ENCODE peak calls at places on chromosomes 2 and 18, in ten cellular contexts. B is CD8-positive, alpha-beta T cell; Z is fibroblast of mammary gland; N is cardiac fibroblast; G is upper lobe of right lung; F is mucosa of descending colon; A is GM12865; J is astrocyte of the spinal cord; X is pancreas; S is cardiac muscle cell. Y is an unnamed sample.

GRCh38 chr18:24560511-24560981 is 100.1 kb downstream of the HRH4 start:
- DNase-seq in B (no peak), Z (no peak), N (no peak), G (no peak), F (no peak), A (no peak), J (no peak), X (no peak), S (no peak), Y (peak)

GRCh38 chr2:174789001-174789400 is 24.7 kb upstream of the CHRNA1 start:
- DNase-seq in B (no peak), Z (no peak), N (no peak), G (no peak), F (no peak), A (no peak), J (no peak), X (no peak), S (no peak), Y (no peak)

GRCh38 chr2:37388074-37388473 is 43.6 kb downstream of the QPCT start:
- DNase-seq in B (no peak), Z (peak), N (peak), G (no peak), F (no peak), A (no peak), J (peak), X (no peak), S (peak), Y (peak)

GRCh38 chr2:166972002-166972401 is 83.7 kb downstream of the XIRP2 start:
- DNase-seq in B (no peak), Z (no peak), N (no peak), G (no peak), F (no peak), A (no peak), J (no peak), X (no peak), S (no peak), Y (no peak)

GRCh38 chr18:56298935-56299334 is 339.5 kb downstream of the TXNL1 start:
- DNase-seq in B (no peak), Z (peak), N (peak), G (no peak), F (no peak), A (no peak), J (peak), X (no peak), S (peak), Y (no peak)

GRCh38 chr2:47225061-47225783 is 70.1 kb upstream of the STPG4 start:
- DNase-seq in B (no peak), Z (peak), N (peak), G (no peak), F (peak), A (no peak), J (peak), X (peak), S (peak), Y (peak)

GRCh38 chr2:133541797-133542196 is 26.5 kb downstream of the NCKAP5 start:
- DNase-seq in B (no peak), Z (no peak), N (no peak), G (no peak), F (no peak), A (no peak), J (no peak), X (no peak), S (no peak), Y (no peak)

GRCh38 chr2:69221960-69222751 is 164.9 kb downstream of the GFPT1 start:
- DNase-seq in B (no peak), Z (peak), N (peak), G (no peak), F (no peak), A (no peak), J (peak), X (no peak), S (peak), Y (no peak)

GRCh38 chr18:41974661-41975286 is 19.7 kb downstream of the PIK3C3 start:
- DNase-seq in B (no peak), Z (no peak), N (no peak), G (no peak), F (no peak), A (no peak), J (no peak), X (no peak), S (no peak), Y (no peak)

GRCh38 chr2:147989809-147990403 is 30.6 kb downstream of the ORC4 start:
- DNase-seq in B (no peak), Z (peak), N (peak), G (no peak), F (no peak), A (peak), J (peak), X (no peak), S (peak), Y (peak)

GRCh38 chr18:70334728-70335329 is 46.0 kb downstream of the SOCS6 start:
- DNase-seq in B (no peak), Z (peak), N (no peak), G (no peak), F (no peak), A (no peak), J (no peak), X (no peak), S (no peak), Y (no peak)

GRCh38 chr18:45664824-45665763 is 49.8 kb downstream of the SLC14A2 start:
- DNase-seq in B (peak), Z (peak), N (peak), G (no peak), F (no peak), A (peak), J (peak), X (no peak), S (peak), Y (no peak)

GRCh38 chr2:146412625-146413024 is 1432.2 kb upstream of the ACVR2A start:
- DNase-seq in B (no peak), Z (no peak), N (no peak), G (no peak), F (no peak), A (peak), J (no peak), X (no peak), S (no peak), Y (no peak)

GRCh38 chr2:204846471-204846870 is 301.2 kb downstream of the PARD3B start:
- DNase-seq in B (no peak), Z (no peak), N (no peak), G (no peak), F (no peak), A (no peak), J (no peak), X (no peak), S (no peak), Y (no peak)

GRCh38 chr18:76619342-76620315 is 124.6 kb upstream of the ZNF516 start:
- DNase-seq in B (no peak), Z (peak), N (peak), G (peak), F (peak), A (no peak), J (peak), X (peak), S (peak), Y (no peak)

GRCh38 chr18:28736951-28737350 is 560.0 kb upstream of the CDH2 start:
- DNase-seq in B (no peak), Z (peak), N (no peak), G (no peak), F (no peak), A (no peak), J (no peak), X (no peak), S (no peak), Y (no peak)

DNA sequence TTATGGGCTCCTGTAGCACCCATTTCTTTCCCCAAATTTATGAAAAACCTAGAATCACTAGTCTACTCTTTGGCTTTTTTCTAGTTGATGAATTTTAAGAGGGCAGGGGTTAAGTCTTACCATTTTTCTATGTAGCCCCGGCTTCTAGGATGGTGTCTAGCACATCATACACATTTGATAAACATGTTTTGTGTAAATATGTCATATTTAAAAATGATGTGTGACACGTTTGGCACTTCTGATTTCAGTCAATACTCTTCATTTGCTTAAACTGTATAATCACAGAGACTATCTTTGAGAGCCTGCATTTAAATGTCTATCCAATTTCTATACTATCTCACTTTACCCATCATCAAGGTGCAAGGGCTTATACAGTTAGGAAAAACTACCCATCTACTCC is 331.1 kb downstream of the TDRD15 start:
- DNase-seq in B (no peak), Z (no peak), N (no peak), G (no peak), F (no peak), A (no peak), J (no peak), X (no peak), S (no peak), Y (no peak)
- TF ChIP-seq CTCF in B (no peak), Z (no peak), N (no peak), G (no peak), F (no peak), A (no peak), J (no peak), X (no peak), S (no peak), Y (no peak)

GRCh38 chr2:41544709-41545108 is 503.1 kb upstream of the PKDCC start:
- DNase-seq in B (no peak), Z (no peak), N (no peak), G (no peak), F (no peak), A (no peak), J (no peak), X (no peak), S (no peak), Y (no peak)

GRCh38 chr2:41540268-41540963 is 507.4 kb upstream of the PKDCC start:
- DNase-seq in B (no peak), Z (no peak), N (no peak), G (no peak), F (peak), A (no peak), J (no peak), X (no peak), S (no peak), Y (peak)

GRCh38 chr2:41546031-41546430 is 501.8 kb upstream of the PKDCC start:
- DNase-seq in B (no peak), Z (no peak), N (no peak), G (no peak), F (no peak), A (no peak), J (no peak), X (no peak), S (no peak), Y (no peak)

DNA sequence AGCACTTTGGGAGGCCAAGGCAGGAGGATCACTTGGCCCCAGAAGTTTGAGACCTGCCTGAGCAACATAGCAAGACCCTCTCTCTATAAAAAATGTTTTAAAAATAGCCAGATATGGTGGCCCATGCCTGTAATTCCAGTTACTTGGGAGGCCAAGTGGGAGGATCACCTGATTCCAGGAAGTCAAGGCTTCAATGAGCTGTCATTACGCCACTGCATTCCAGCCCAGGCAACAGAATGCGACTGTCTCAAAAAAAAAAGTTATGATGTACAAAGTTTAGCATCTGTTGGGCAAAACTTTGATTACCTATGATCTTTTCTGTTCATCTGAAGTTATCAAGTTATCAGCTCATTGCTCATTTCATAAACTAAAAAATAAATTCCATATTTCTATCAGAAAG is 504.1 kb upstream of the PKDCC start:
- DNase-seq in B (no peak), Z (no peak), N (peak), G (no peak), F (no peak), A (no peak), J (no peak), X (no peak), S (peak), Y (no peak)
- H3K4me3 ChIP-seq in B (no peak), Z (no peak), N (no peak), G (no peak), F (no peak), A (no peak), J (no peak), X (no peak), S (no peak), Y (no peak)

GRCh38 chr2:96527052-96527964 is 9.2 kb upstream of the ARID5A start:
- DNase-seq in B (peak), Z (no peak), N (peak), G (peak), F (peak), A (peak), J (no peak), X (no peak), S (peak), Y (no peak)
- TF ChIP-seq CTCF in B (peak), Z (no peak), N (peak), G (peak), F (no peak), A (peak), J (peak), X (no peak), S (peak), Y (peak)

DNA sequence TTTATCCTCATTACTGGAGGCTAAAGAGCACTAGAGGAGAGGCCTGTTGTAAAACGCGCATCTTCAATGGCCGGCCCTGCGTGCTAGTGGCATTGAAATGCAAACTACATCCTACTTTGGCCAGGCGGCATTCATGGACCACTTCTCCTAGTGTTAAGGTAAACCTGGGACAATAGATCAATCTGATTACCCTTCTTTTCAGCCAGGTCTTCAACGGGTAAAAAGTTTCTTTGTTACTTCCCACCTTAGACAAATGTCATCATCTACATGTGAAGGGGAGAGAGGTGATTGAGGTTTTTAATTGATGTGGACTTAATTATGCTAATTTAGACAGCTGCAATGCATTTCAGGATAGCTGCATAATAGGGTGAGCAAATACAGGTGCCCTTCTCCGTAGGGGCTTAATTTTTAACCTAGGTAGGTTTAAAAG is 628.0 kb downstream of the ZEB2 start:
- DNase-seq in B (no peak), Z (no peak), N (no peak), G (no peak), F (no peak), A (no peak), J (no peak), X (no peak), S (no peak), Y (no peak)
- H3K4me3 ChIP-seq in B (no peak), Z (no peak), N (no peak), G (no peak), F (no peak), A (no peak), J (no peak), X (no peak), S (no peak), Y (no peak)

GRCh38 chr18:80149667-80150066 is 40.6 kb downstream of the ADNP2 start:
- DNase-seq in B (no peak), Z (no peak), N (no peak), G (no peak), F (no peak), A (no peak), J (no peak), X (no peak), S (no peak), Y (no peak)

GRCh38 chr18:80158365-80158764 is 49.3 kb downstream of the ADNP2 start:
- DNase-seq in B (no peak), Z (no peak), N (no peak), G (no peak), F (no peak), A (no peak), J (no peak), X (no peak), S (no peak), Y (no peak)

GRCh38 chr18:80157708-80158343 is 48.8 kb downstream of the ADNP2 start:
- DNase-seq in B (peak), Z (peak), N (peak), G (peak), F (peak), A (peak), J (peak), X (no peak), S (peak), Y (no peak)

GRCh38 chr18:80159713-80160636 is 50.9 kb downstream of the ADNP2 start:
- DNase-seq in B (peak), Z (no peak), N (peak), G (peak), F (no peak), A (peak), J (no peak), X (peak), S (peak), Y (no peak)

DNA sequence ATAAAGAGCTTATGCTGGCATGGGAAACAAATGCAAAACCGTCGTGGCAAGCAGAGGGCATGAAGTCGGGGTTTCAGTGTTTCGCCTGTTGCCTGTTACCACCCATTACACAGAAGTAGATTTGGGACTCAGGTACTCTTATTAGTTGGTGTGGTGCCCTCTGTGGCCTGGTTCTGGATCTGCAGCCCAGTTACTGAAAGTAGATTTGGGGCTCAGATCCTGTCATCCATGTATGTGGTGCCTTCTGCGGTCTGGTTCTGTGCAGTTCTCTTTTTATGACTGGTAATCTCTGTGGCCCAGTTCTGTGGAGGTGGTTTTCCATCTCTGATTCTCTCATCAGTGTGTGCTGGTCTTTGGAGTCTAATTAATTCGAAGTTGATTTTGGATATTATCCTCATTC is 45.2 kb downstream of the ADNP2 start:
- DNase-seq in B (peak), Z (peak), N (peak), G (no peak), F (no peak), A (peak), J (no peak), X (no peak), S (peak), Y (no peak)
- TF ChIP-seq CTCF in B (peak), Z (peak), N (peak), G (peak), F (no peak), A (peak), J (peak), X (peak), S (peak), Y (peak)

DNA sequence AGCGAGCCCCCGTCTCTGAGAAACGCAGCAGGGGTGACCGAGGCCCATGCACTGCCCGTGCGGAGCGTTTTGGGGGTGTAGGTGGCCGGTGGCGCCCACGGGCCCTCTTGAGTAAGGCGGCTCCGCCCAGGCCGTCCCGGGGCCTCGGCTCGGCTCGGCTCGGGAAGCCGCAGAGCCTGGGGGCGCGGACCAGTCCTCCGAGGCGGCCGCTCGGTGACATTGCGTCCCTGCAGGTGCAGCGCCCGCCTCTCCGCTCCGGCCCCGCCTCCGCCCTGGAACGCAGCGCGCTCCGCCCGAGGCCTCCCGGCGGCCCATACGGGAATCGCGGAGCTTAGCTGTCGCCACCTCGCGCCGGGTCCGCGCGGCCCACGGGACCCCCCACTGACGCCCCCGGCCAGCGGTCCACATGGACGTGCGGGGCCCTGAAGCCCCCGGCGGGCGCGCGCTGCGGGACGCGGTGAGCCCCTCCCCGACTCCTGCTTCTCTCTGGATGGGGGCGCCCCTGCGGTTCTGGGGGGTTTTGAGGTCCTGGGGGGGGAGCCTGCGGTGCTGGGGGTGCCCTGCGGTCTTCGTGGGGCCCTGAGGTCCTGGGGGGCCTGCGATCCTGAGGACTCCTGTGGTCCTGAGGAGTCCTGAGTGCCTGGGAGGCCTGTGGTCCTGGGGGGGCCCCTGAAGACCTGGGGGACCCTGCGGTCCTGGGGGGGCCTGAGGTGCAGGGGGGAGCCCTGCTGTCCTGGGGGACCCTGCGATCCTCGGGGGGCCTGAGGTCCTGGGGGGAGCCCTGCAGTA is at the start of gene HSBP1L1:
- DNase-seq in B (peak), Z (peak), N (peak), G (peak), F (peak), A (peak), J (no peak), X (peak), S (peak), Y (no peak)
- H3K4me3 ChIP-seq in B (peak), Z (peak), N (peak), G (peak), F (peak), A (peak), J (peak), X (peak), S (peak), Y (peak)

DNA sequence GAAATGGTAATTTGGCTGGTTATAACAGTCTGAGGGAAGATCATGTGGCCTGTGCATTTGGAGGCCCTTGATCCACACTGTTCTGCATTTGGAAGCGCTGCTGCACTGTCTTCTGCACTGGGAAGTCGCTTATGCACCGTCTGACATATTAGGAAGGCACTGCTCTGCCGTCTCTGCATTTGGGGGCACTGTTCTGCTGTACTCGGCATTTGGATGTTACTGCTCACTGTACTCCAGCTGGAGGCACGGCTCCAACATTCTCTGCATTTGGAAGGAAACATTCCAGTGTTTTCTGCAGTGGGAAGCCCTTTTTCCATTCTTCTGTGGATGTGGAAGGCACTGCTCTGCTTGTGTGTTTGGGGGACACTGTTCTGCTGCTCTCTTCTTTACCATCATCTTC is 9.6 kb upstream of the PROM2 start:
- DNase-seq in B (no peak), Z (no peak), N (peak), G (no peak), F (no peak), A (no peak), J (no peak), X (no peak), S (peak), Y (no peak)
- TF ChIP-seq CTCF in B (no peak), Z (no peak), N (no peak), G (no peak), F (no peak), A (no peak), J (no peak), X (no peak), S (no peak), Y (no peak)